ENCODE peak calls at places on chromosome 4, in five cellular contexts. One of them, this sample, is unnamed.

GRCh38 chr4:44725166-44725565 is 1.2 kb downstream of the GNPDA2 start:
- DNase-seq in adrenal gland: no peak
- DNase-seq in SJSA1: no peak
- DNase-seq in tibial nerve: no peak
- DNase-seq in LHCN-M2: peak
- DNase-seq in this sample: no peak

GRCh38 chr4:133996431-133997121 is 205.0 kb downstream of the PABPC4L start:
- DNase-seq in adrenal gland: no peak
- DNase-seq in SJSA1: no peak
- DNase-seq in tibial nerve: no peak
- DNase-seq in LHCN-M2: no peak
- DNase-seq in this sample: no peak

GRCh38 chr4:88091378-88091777 is 67.1 kb downstream of the ABCG2 start:
- DNase-seq in adrenal gland: no peak
- DNase-seq in SJSA1: no peak
- DNase-seq in tibial nerve: no peak
- DNase-seq in LHCN-M2: no peak
- DNase-seq in this sample: no peak

GRCh38 chr4:18039113-18039512 is 17.6 kb upstream of the LCORL start:
- DNase-seq in adrenal gland: no peak
- DNase-seq in SJSA1: no peak
- DNase-seq in tibial nerve: no peak
- DNase-seq in LHCN-M2: no peak
- DNase-seq in this sample: no peak

GRCh38 chr4:169160825-169161224 is 109.9 kb downstream of the SH3RF1 start:
- DNase-seq in adrenal gland: peak
- DNase-seq in SJSA1: no peak
- DNase-seq in tibial nerve: no peak
- DNase-seq in LHCN-M2: peak
- DNase-seq in this sample: peak

GRCh38 chr4:124903995-124904722 is 191.6 kb upstream of the ANKRD50 start:
- DNase-seq in adrenal gland: no peak
- DNase-seq in SJSA1: peak
- DNase-seq in tibial nerve: no peak
- DNase-seq in LHCN-M2: peak
- DNase-seq in this sample: peak

GRCh38 chr4:183074288-183074990 is 24.6 kb upstream of the WWC2 start:
- DNase-seq in adrenal gland: no peak
- DNase-seq in SJSA1: peak
- DNase-seq in tibial nerve: no peak
- DNase-seq in LHCN-M2: no peak
- DNase-seq in this sample: no peak

GRCh38 chr4:13347517-13348125 is 136.5 kb downstream of the RAB28 start:
- DNase-seq in adrenal gland: no peak
- DNase-seq in SJSA1: peak
- DNase-seq in tibial nerve: no peak
- DNase-seq in LHCN-M2: peak
- DNase-seq in this sample: no peak

GRCh38 chr4:52877694-52878093 is 15.6 kb downstream of the RASL11B start:
- DNase-seq in adrenal gland: no peak
- DNase-seq in SJSA1: no peak
- DNase-seq in tibial nerve: no peak
- DNase-seq in LHCN-M2: no peak
- DNase-seq in this sample: no peak

GRCh38 chr4:7526491-7526890 is 91.8 kb upstream of the PSAPL1 start:
- DNase-seq in adrenal gland: no peak
- DNase-seq in SJSA1: no peak
- DNase-seq in tibial nerve: no peak
- DNase-seq in LHCN-M2: no peak
- DNase-seq in this sample: no peak

GRCh38 chr4:7101692-7102515 is 34.0 kb upstream of the GRPEL1 start:
- DNase-seq in adrenal gland: peak
- DNase-seq in SJSA1: peak
- DNase-seq in tibial nerve: peak
- DNase-seq in LHCN-M2: peak
- DNase-seq in this sample: no peak

GRCh38 chr4:1843852-1844251 is 12.1 kb downstream of the LETM1 start:
- DNase-seq in adrenal gland: peak
- DNase-seq in SJSA1: no peak
- DNase-seq in tibial nerve: peak
- DNase-seq in LHCN-M2: no peak
- DNase-seq in this sample: no peak

GRCh38 chr4:3829954-3830773 is 64.0 kb downstream of the ADRA2C start:
- DNase-seq in adrenal gland: no peak
- DNase-seq in SJSA1: no peak
- DNase-seq in tibial nerve: no peak
- DNase-seq in LHCN-M2: no peak
- DNase-seq in this sample: no peak

GRCh38 chr4:98565646-98566403 is 92.6 kb downstream of the TSPAN5 start:
- DNase-seq in adrenal gland: no peak
- DNase-seq in SJSA1: no peak
- DNase-seq in tibial nerve: no peak
- DNase-seq in LHCN-M2: peak
- DNase-seq in this sample: no peak

GRCh38 chr4:129138762-129139496 is 43.0 kb downstream of the C4orf33 start:
- DNase-seq in adrenal gland: no peak
- DNase-seq in SJSA1: no peak
- DNase-seq in tibial nerve: no peak
- DNase-seq in LHCN-M2: no peak
- DNase-seq in this sample: no peak

GRCh38 chr4:77927991-77928925 is 65.6 kb downstream of the MRPL1 start:
- DNase-seq in adrenal gland: no peak
- DNase-seq in SJSA1: peak
- DNase-seq in tibial nerve: no peak
- DNase-seq in LHCN-M2: peak
- DNase-seq in this sample: peak

GRCh38 chr4:165177725-165178666 is 29.4 kb upstream of the KLHL2 start:
- DNase-seq in adrenal gland: no peak
- DNase-seq in SJSA1: no peak
- DNase-seq in tibial nerve: no peak
- DNase-seq in LHCN-M2: no peak
- DNase-seq in this sample: no peak

GRCh38 chr4:40827774-40828173 is 78.0 kb downstream of the NSUN7 start:
- DNase-seq in adrenal gland: no peak
- DNase-seq in SJSA1: no peak
- DNase-seq in tibial nerve: no peak
- DNase-seq in LHCN-M2: no peak
- DNase-seq in this sample: no peak

GRCh38 chr4:105631818-105632400 is 76.6 kb downstream of the INTS12 start:
- DNase-seq in adrenal gland: no peak
- DNase-seq in SJSA1: no peak
- DNase-seq in tibial nerve: no peak
- DNase-seq in LHCN-M2: no peak
- DNase-seq in this sample: no peak

GRCh38 chr4:181569553-181569952 is 673.6 kb upstream of the TENM3 start:
- DNase-seq in adrenal gland: no peak
- DNase-seq in SJSA1: peak
- DNase-seq in tibial nerve: no peak
- DNase-seq in LHCN-M2: peak
- DNase-seq in this sample: peak

GRCh38 chr4:69025191-69025998 is 70.9 kb upstream of the UGT2B7 start:
- DNase-seq in adrenal gland: no peak
- DNase-seq in SJSA1: no peak
- DNase-seq in tibial nerve: no peak
- DNase-seq in LHCN-M2: peak
- DNase-seq in this sample: no peak

GRCh38 chr4:45931151-45931550 is 192.7 kb downstream of the GABRG1 start:
- DNase-seq in adrenal gland: no peak
- DNase-seq in SJSA1: no peak
- DNase-seq in tibial nerve: no peak
- DNase-seq in LHCN-M2: no peak
- DNase-seq in this sample: no peak

GRCh38 chr4:143026459-143027170 is 158.1 kb upstream of the USP38 start:
- DNase-seq in adrenal gland: no peak
- DNase-seq in SJSA1: no peak
- DNase-seq in tibial nerve: no peak
- DNase-seq in LHCN-M2: peak
- DNase-seq in this sample: no peak

GRCh38 chr4:71380721-71381120 is 41.9 kb downstream of the SLC4A4 start:
- DNase-seq in adrenal gland: no peak
- DNase-seq in SJSA1: no peak
- DNase-seq in tibial nerve: no peak
- DNase-seq in LHCN-M2: peak
- DNase-seq in this sample: no peak

GRCh38 chr4:186904104-186904503 is 180.4 kb upstream of the FAT1 start:
- DNase-seq in adrenal gland: no peak
- DNase-seq in SJSA1: peak
- DNase-seq in tibial nerve: no peak
- DNase-seq in LHCN-M2: peak
- DNase-seq in this sample: peak

GRCh38 chr4:123632646-123633045 is 236.1 kb downstream of the SPRY1 start:
- DNase-seq in adrenal gland: no peak
- DNase-seq in SJSA1: peak
- DNase-seq in tibial nerve: no peak
- DNase-seq in LHCN-M2: no peak
- DNase-seq in this sample: no peak

GRCh38 chr4:124278477-124278876 is 434.1 kb downstream of the ANKRD50 start:
- DNase-seq in adrenal gland: no peak
- DNase-seq in SJSA1: peak
- DNase-seq in tibial nerve: no peak
- DNase-seq in LHCN-M2: peak
- DNase-seq in this sample: peak

GRCh38 chr4:26779224-26779623 is 81.4 kb upstream of the STIM2 start:
- DNase-seq in adrenal gland: no peak
- DNase-seq in SJSA1: no peak
- DNase-seq in tibial nerve: no peak
- DNase-seq in LHCN-M2: no peak
- DNase-seq in this sample: no peak

GRCh38 chr4:54614094-54614493 is 43.7 kb upstream of the KIT start:
- DNase-seq in adrenal gland: no peak
- DNase-seq in SJSA1: no peak
- DNase-seq in tibial nerve: no peak
- DNase-seq in LHCN-M2: no peak
- DNase-seq in this sample: no peak

GRCh38 chr4:2302387-2303119 is 40.6 kb upstream of the MXD4 start:
- DNase-seq in adrenal gland: peak
- DNase-seq in SJSA1: no peak
- DNase-seq in tibial nerve: no peak
- DNase-seq in LHCN-M2: no peak
- DNase-seq in this sample: no peak

GRCh38 chr4:121070696-121071639 is 1.4 kb downstream of the NDNF start:
- DNase-seq in adrenal gland: no peak
- DNase-seq in SJSA1: peak
- DNase-seq in tibial nerve: peak
- DNase-seq in LHCN-M2: peak
- DNase-seq in this sample: no peak

GRCh38 chr4:128282516-128282915 is 5.1 kb downstream of the PGRMC2 start:
- DNase-seq in adrenal gland: no peak
- DNase-seq in SJSA1: no peak
- DNase-seq in tibial nerve: no peak
- DNase-seq in LHCN-M2: no peak
- DNase-seq in this sample: no peak

This sample was measured in astrocyte of the cerebellum.